ENCODE peak calls at places on chromosomes 6 and 20, in five cellular contexts. One of them, this sample, is unnamed.

GRCh38 chr20:32128167-32128566 is 18.7 kb downstream of the TM9SF4 start:
- DNase-seq in EH: no peak
- DNase-seq in T-helper 17 cell: no peak
- DNase-seq in NCI-H2081: no peak
- DNase-seq in ovary: no peak
- DNase-seq in this sample: no peak

GRCh38 chr6:1445650-1446645 is 56.6 kb downstream of the FOXF2 start:
- DNase-seq in T-helper 17 cell: no peak
- DNase-seq in NCI-H2081: no peak
- DNase-seq in EH: no peak
- DNase-seq in ovary: no peak
- DNase-seq in this sample: no peak

GRCh38 chr6:53896237-53896636 is 101.4 kb downstream of the LRRC1 start:
- DNase-seq in EH: peak; percentile 58
- DNase-seq in ovary: no peak
- DNase-seq in T-helper 17 cell: no peak
- DNase-seq in NCI-H2081: no peak
- DNase-seq in this sample: no peak

GRCh38 chr6:151690303-151690702 is 117.2 kb upstream of the ESR1 start:
- DNase-seq in T-helper 17 cell: no peak
- DNase-seq in ovary: no peak
- DNase-seq in EH: peak; percentile 11
- DNase-seq in NCI-H2081: no peak
- DNase-seq in this sample: peak; percentile 42

GRCh38 chr6:50380409-50381105 is 330.8 kb upstream of the DEFB112 start:
- DNase-seq in EH: no peak
- DNase-seq in NCI-H2081: no peak
- DNase-seq in T-helper 17 cell: no peak
- DNase-seq in ovary: no peak
- DNase-seq in this sample: no peak

GRCh38 chr6:106805017-106805335 is 169.6 kb downstream of the CD24 start:
- DNase-seq in NCI-H2081: no peak
- DNase-seq in T-helper 17 cell: no peak
- DNase-seq in ovary: no peak
- DNase-seq in EH: no peak
- DNase-seq in this sample: no peak

GRCh38 chr6:91965872-91966271 is 1379.0 kb upstream of the MAP3K7 start:
- DNase-seq in NCI-H2081: no peak
- DNase-seq in T-helper 17 cell: no peak
- DNase-seq in EH: no peak
- DNase-seq in ovary: no peak
- DNase-seq in this sample: no peak

GRCh38 chr6:133241088-133241900 is at the start of gene EYA4:
- DNase-seq in T-helper 17 cell: no peak
- DNase-seq in NCI-H2081: peak; percentile 61
- DNase-seq in EH: peak; percentile 2
- DNase-seq in ovary: no peak
- DNase-seq in this sample: no peak

GRCh38 chr6:140043357-140043756 is 668.9 kb upstream of the CITED2 start:
- DNase-seq in NCI-H2081: no peak
- DNase-seq in ovary: no peak
- DNase-seq in EH: peak; percentile 95
- DNase-seq in T-helper 17 cell: no peak
- DNase-seq in this sample: peak; percentile 99

GRCh38 chr20:41524980-41525613 is 93.1 kb downstream of the CHD6 start:
- DNase-seq in T-helper 17 cell: no peak
- DNase-seq in ovary: peak; percentile 58
- DNase-seq in EH: peak; percentile 68
- DNase-seq in NCI-H2081: peak; percentile 88
- DNase-seq in this sample: peak; percentile 17

GRCh38 chr6:14734416-14735340 is 511.2 kb upstream of the JARID2 start:
- DNase-seq in NCI-H2081: no peak
- DNase-seq in ovary: no peak
- DNase-seq in T-helper 17 cell: no peak
- DNase-seq in EH: peak; percentile 93
- DNase-seq in this sample: peak; percentile 91

This sample was measured in RPMI7951.